ENCODE peak calls at places on chromosomes 6 and 20, in ten cellular contexts. V is tibial nerve, P is A549, L is Peyer's patch, R is spleen, T is transverse colon, I is prostate gland, Y is breast epithelium, A is body of pancreas, C is stomach. Z is an unnamed sample.

GRCh38 chr6:111096246-111096645 is 8.9 kb downstream of the SLC16A10 start:
- DNase-seq in V (no peak), P (no peak), L (peak), R (no peak), T (peak), I (peak), Y (no peak), A (peak), C (peak), Z (peak)

GRCh38 chr6:153126218-153126617 is 4.9 kb downstream of the RGS17 start:
- DNase-seq in V (no peak), P (no peak), L (no peak), R (no peak), T (no peak), I (no peak), Y (no peak), A (no peak), C (no peak), Z (no peak)

GRCh38 chr20:38893056-38893455 is 33.2 kb upstream of the FAM83D start:
- DNase-seq in V (no peak), P (no peak), L (peak), R (no peak), T (no peak), I (no peak), Y (no peak), A (no peak), C (no peak), Z (no peak)

GRCh38 chr20:34377072-34377847 is 14.2 kb downstream of the ITCH start:
- DNase-seq in V (no peak), P (no peak), L (peak), R (no peak), T (no peak), I (no peak), Y (no peak), A (no peak), C (no peak), Z (no peak)

GRCh38 chr6:88349511-88349910 is 183.4 kb upstream of the CNR1 start:
- DNase-seq in V (no peak), P (no peak), L (no peak), R (no peak), T (no peak), I (no peak), Y (no peak), A (no peak), C (no peak), Z (no peak)

GRCh38 chr20:13158339-13158738 is 62.7 kb upstream of the ISM1 start:
- DNase-seq in V (peak), P (no peak), L (no peak), R (no peak), T (no peak), I (peak), Y (no peak), A (no peak), C (no peak), Z (no peak)

GRCh38 chr6:43706788-43707187 is 19.2 kb upstream of the MRPS18A start:
- DNase-seq in V (no peak), P (no peak), L (no peak), R (no peak), T (no peak), I (no peak), Y (no peak), A (no peak), C (no peak), Z (no peak)

GRCh38 chr6:2990932-2991506 is 8.7 kb upstream of the NQO2 start:
- DNase-seq in V (no peak), P (no peak), L (no peak), R (no peak), T (no peak), I (no peak), Y (no peak), A (peak), C (no peak), Z (peak)

GRCh38 chr6:121142093-121142492 is 192.2 kb downstream of the TBC1D32 start:
- DNase-seq in V (no peak), P (peak), L (no peak), R (no peak), T (no peak), I (no peak), Y (no peak), A (no peak), C (no peak), Z (no peak)

DNA sequence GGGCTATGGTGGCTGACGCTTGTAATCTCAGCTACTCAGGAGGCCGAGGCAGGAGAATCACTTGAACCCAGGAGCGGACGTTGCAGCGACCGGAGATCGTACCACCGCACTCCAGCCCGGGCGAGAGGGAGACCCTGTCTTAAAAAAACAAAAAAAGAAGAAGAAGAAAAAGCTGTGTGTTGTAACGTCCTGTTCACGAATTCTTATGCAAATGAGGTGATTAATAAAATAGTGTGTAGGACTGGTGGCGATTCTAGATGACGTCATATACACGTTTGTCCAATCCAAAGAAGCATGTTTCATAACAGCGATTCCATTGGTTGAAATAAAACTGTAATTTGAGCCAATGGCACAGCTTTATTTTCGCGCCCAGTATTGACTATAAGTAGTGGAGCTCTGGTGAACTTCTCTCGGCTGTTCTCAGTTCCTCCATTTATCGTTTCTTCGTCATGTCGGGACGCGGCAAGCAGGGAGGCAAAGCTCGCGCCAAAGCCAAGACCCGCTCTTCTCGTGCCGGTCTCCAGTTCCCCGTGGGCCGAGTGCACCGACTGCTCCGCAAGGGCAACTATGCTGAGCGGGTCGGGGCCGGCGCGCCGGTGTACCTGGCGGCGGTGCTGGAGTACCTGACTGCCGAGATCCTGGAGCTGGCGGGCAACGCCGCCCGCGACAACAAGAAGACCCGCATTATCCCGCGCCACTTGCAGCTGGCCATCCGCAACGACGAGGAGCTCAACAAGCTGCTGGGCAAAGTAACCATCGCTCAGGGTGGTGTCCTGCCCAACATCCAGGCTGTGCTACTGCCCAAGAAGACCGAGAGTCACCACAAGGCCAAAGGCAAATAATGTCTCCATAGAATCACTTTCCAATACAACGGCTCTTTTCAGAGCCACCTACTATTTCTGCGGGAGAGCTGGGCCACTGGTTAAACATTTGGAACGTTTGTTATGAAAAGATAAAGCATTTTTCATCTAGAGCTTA is 47.0 kb downstream of the OR2B2 start:
- DNase-seq in V (no peak), P (peak), L (peak), R (peak), T (peak), I (peak), Y (no peak), A (peak), C (peak), Z (peak)
- TF ChIP-seq POLR2A in V (peak), P (peak), L (peak), R (peak), T (peak), I (peak), Y (peak), A (peak), C (no peak), Z (peak)

DNA sequence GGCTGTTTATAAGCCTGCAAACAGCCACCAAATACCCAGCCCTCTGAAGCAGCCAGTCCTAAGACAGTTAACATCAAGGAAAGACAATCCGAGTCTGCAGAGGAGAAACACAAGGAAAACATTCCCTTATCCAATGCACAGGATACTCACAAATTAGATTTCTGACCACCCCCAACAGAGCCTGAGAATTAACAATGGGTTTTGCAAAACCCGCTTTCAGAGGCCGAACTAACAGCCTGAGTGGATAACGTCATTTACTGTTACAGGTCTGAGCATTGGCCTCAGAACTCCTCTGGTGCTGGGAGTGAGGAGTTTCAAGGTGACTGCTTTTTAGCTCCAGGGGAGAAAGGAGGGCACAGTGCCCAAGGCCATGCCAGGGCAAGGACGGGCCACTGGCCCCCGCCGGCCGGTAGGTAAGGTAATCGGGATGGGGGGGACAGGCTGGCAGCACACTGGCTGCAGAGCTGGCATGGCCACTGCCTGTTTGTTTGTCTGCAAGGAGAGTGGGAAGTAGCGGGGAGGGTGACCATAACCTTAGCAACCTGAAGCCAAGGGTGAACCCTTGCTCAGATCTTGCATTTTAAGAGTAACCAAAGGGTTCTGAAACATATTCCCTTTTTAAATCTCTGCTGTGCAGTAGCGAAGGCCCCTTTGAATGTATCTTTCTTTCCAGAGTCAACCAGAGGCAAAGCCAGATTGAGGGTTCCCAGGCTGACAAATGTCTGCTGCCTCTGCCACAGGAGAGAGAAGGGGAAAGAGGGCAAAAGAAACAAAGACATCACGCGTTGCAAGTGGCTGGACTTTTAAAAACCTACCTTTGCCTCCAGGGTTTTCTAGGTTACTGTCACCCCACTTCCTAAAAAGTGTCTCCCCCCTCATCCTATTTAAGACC is 3.9 kb downstream of the ZMYND8 start:
- DNase-seq in V (no peak), P (peak), L (no peak), R (peak), T (peak), I (no peak), Y (no peak), A (peak), C (peak), Z (peak)
- TF ChIP-seq POLR2A in V (no peak), P (peak), L (peak), R (no peak), T (peak), I (peak), Y (no peak), A (peak), C (no peak), Z (peak)

GRCh38 chr6:6861346-6861745 is 246.4 kb upstream of the RREB1 start:
- DNase-seq in V (no peak), P (no peak), L (peak), R (no peak), T (peak), I (no peak), Y (no peak), A (no peak), C (no peak), Z (no peak)

GRCh38 chr6:6858533-6858982 is 249.2 kb upstream of the RREB1 start:
- DNase-seq in V (no peak), P (no peak), L (peak), R (no peak), T (no peak), I (no peak), Y (no peak), A (no peak), C (no peak), Z (no peak)

GRCh38 chr6:6857528-6857927 is 250.2 kb upstream of the RREB1 start:
- DNase-seq in V (no peak), P (no peak), L (no peak), R (no peak), T (no peak), I (no peak), Y (no peak), A (no peak), C (no peak), Z (no peak)

GRCh38 chr6:6859722-6860121 is 248.0 kb upstream of the RREB1 start:
- DNase-seq in V (no peak), P (no peak), L (peak), R (no peak), T (no peak), I (no peak), Y (no peak), A (no peak), C (no peak), Z (no peak)

DNA sequence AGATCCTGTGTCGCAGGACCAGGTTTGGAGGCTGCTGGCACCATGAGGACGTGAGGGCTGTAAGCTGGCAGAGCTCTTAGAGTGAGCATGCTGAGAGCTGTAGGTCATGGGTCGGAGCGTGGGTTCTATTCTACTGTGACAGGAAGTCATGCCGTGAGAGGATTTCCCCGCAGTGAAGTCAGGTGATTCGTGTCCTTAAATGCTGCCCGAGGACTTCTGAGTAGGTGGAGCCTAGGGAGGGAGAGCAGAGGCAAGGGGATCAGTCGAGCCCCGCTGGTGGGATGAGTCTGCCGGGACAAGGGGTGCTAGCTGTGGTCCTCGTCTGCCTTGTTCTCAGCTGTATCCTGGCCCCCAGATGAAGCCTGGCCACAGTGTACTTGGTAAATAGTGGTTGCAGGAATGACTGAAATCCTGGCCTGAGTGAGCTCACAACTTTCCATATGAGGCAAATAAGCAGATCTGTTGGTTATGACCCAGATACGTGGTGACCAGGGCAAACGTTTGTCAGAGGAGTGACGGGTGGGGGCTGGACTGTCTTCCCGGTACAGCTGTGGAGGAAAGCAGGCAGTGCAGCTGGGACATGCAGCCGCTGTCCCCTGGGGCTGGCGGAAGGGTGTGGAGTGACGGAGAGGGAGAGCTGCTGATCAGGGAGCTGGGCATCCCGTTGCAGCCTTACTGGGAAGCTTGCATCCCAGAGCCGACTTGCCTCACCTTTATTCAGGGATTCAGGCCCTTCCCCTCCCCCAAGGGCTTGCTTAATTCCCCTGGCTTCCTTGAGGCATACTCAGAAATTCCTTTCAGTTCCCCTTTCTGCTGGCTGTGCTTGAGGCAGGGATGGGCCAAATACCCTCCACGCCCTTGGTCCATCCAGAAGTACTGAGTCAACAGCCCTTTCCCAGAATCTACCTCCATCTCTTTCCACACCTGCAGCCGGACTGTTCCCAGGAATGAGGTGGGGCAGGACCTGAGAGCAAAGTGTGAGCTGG is 250.9 kb upstream of the RREB1 start:
- DNase-seq in V (peak), P (peak), L (peak), R (peak), T (peak), I (no peak), Y (peak), A (peak), C (peak), Z (peak)
- TF ChIP-seq POLR2A in V (no peak), P (no peak), L (no peak), R (no peak), T (peak), I (no peak), Y (no peak), A (no peak), C (no peak), Z (peak)

GRCh38 chr20:49812463-49813304 is at the start of gene SLC9A8:
- DNase-seq in V (peak), P (peak), L (peak), R (peak), T (peak), I (peak), Y (peak), A (peak), C (peak), Z (peak)
- TF ChIP-seq POLR2A in V (peak), P (peak), L (peak), R (no peak), T (peak), I (peak), Y (peak), A (peak), C (no peak), Z (peak)

DNA sequence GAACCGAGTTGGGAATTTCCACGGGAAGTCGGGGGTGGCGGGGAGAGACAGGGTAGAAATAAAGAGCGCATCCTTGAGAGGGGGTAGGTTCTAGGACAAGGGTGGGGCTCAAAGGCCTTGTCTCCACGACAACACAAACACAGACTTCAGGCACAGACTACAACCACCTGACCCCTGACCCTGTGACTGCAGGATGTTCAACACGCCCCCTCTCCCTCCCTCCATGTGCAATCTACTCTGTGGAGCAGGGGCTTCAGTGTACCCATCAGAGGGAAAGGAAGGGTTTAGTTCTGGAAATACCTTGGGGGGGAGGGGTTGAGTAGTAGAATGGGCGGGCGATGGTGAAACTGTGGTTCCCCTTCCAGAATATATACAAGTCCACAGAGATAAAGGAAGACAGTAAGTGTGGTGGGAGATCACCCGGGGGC is 651 bp upstream of the TAPBP start:
- DNase-seq in V (no peak), P (peak), L (peak), R (peak), T (peak), I (peak), Y (peak), A (peak), C (peak), Z (peak)
- TF ChIP-seq POLR2A in V (no peak), P (no peak), L (no peak), R (no peak), T (no peak), I (no peak), Y (no peak), A (no peak), C (no peak), Z (no peak)